ENCODE peak calls at places on chromosomes 12 and 14, in nine cellular contexts. M is CD8-positive, alpha-beta T cell; H is NCI-H1417; L is AG10803; D is HS-27A; P is WERI-Rb-1; E is lung microvascular endothelial cell; Z is stimulated activated CD4-positive, alpha-beta T cell treated with anti-CD3 and anti-CD28 coated beads, Interleukin-12 subunit alpha, Interleukin-12 subunit beta, amount 100 ng/mL, for 4 hours; C is posterior cingulate gyrus. O is an unnamed sample.

GRCh38 chr14:62956413-62956812 is 88.8 kb downstream of the KCNH5 start:
- DNase-seq in E (no peak), H (no peak), M (no peak), P (no peak), L (no peak), C (no peak), Z (no peak), D (no peak), O (no peak)

GRCh38 chr12:42145552-42146215 is 1.0 kb upstream of the GXYLT1 start:
- DNase-seq in E (no peak), H (no peak), M (no peak), P (no peak), D (no peak), Z (no peak), C (no peak), L (no peak), O (no peak)

GRCh38 chr12:96719671-96720362 is 187.2 kb upstream of the NEDD1 start:
- DNase-seq in H (peak), P (no peak), M (no peak), Z (no peak), D (no peak), E (peak), C (no peak), L (peak), O (no peak)

GRCh38 chr12:3190101-3190500 is 112.9 kb downstream of the TSPAN9 start:
- DNase-seq in H (no peak), C (no peak), P (no peak), D (no peak), L (no peak), E (peak), M (no peak), Z (no peak), O (no peak)

GRCh38 chr14:65487783-65488578 is 75.5 kb downstream of the FUT8 start:
- DNase-seq in H (no peak), C (no peak), M (no peak), Z (no peak), E (no peak), L (no peak), P (no peak), D (no peak), O (no peak)

GRCh38 chr14:71620401-71620800 is 311.8 kb upstream of the RGS6 start:
- DNase-seq in C (no peak), M (no peak), E (peak), D (no peak), Z (no peak), L (peak), H (no peak), P (no peak), O (no peak)

GRCh38 chr14:37901978-37902377 is 305.7 kb upstream of the SSTR1 start:
- DNase-seq in C (no peak), H (no peak), M (no peak), Z (no peak), E (no peak), L (peak), P (no peak), D (peak), O (no peak)

GRCh38 chr12:104687823-104688573 is 231.2 kb downstream of the CHST11 start:
- DNase-seq in M (peak), E (no peak), H (no peak), D (no peak), C (no peak), L (no peak), Z (no peak), P (no peak), O (no peak)